ENCODE peak calls at places on chromosomes 7 and 10, in five cellular contexts. R is adrenal gland, E is K562, F is H54, Y is sigmoid colon. G is an unnamed sample.
A peak's percentile ranks its signal among the peaks of the same experiment; 100 is the strongest.

GRCh38 chr7:138125598-138126111 is 49.4 kb downstream of the AKR1D1 start:
- DNase-seq in R (no peak), E (no peak), F (peak; percentile 22), Y (no peak), G (no peak)

GRCh38 chr7:100477871-100478248 is 1.2 kb downstream of the TSC22D4 start:
- DNase-seq in R (no peak), E (no peak), F (no peak), Y (no peak), G (no peak)

GRCh38 chr7:158365332-158365731 is 222.3 kb downstream of the PTPRN2 start:
- DNase-seq in R (no peak), E (no peak), F (no peak), Y (peak; percentile 4), G (no peak)

GRCh38 chr10:110502072-110502845 is 4.6 kb downstream of the DUSP5 start:
- DNase-seq in R (no peak), E (no peak), F (no peak), Y (no peak), G (no peak)

GRCh38 chr7:149856-150636 is 42.3 kb upstream of the FAM20C start:
- DNase-seq in R (peak; percentile 49), E (no peak), F (no peak), Y (peak; percentile 83), G (peak; percentile 73)

GRCh38 chr10:6054884-6055283 is 7.3 kb downstream of the IL2RA start:
- DNase-seq in R (no peak), E (no peak), F (no peak), Y (peak; percentile 14), G (no peak)

GRCh38 chr10:95539560-95540284 is 21.4 kb downstream of the SORBS1 start:
- DNase-seq in R (no peak), E (no peak), F (no peak), Y (no peak), G (no peak)

GRCh38 chr10:131790021-131790420 is 110.8 kb upstream of the PPP2R2D start:
- DNase-seq in R (no peak), E (peak; percentile 33), F (peak; percentile 5), Y (peak; percentile 19), G (peak; percentile 28)

GRCh38 chr7:101308245-101309085 is 13.1 kb downstream of the IFT22 start:
- DNase-seq in R (peak; percentile 32), E (peak; percentile 77), F (no peak), Y (peak; percentile 74), G (peak; percentile 69)

GRCh38 chr7:1060315-1061080 is 16.2 kb downstream of the GPR146 start:
- DNase-seq in R (peak; percentile 76), E (no peak), F (no peak), Y (no peak), G (peak; percentile 28)

GRCh38 chr10:118590334-118590733 is 5.1 kb downstream of the PRLHR start:
- DNase-seq in R (peak; percentile 91), E (no peak), F (no peak), Y (no peak), G (peak; percentile 19)

GRCh38 chr10:124249812-124250432 is 156.5 kb upstream of the CHST15 start:
- DNase-seq in R (no peak), E (no peak), F (no peak), Y (no peak), G (peak; percentile 18)

GRCh38 chr10:72081210-72081609 is 7.1 kb downstream of the SPOCK2 start:
- DNase-seq in R (no peak), E (no peak), F (no peak), Y (peak; percentile 55), G (no peak)

GRCh38 chr7:68787586-68787985 is 810.7 kb upstream of the AUTS2 start:
- DNase-seq in R (no peak), E (no peak), F (no peak), Y (no peak), G (no peak)

GRCh38 chr10:33211123-33211878 is 123.2 kb downstream of the NRP1 start:
- DNase-seq in R (no peak), E (no peak), F (no peak), Y (peak; percentile 78), G (no peak)

GRCh38 chr7:129665013-129665401 is 53.5 kb downstream of the NRF1 start:
- DNase-seq in R (peak; percentile 74), E (no peak), F (peak; percentile 75), Y (no peak), G (no peak)

GRCh38 chr10:63208981-63209380 is 75.9 kb downstream of the NRBF2 start:
- DNase-seq in R (peak; percentile 24), E (no peak), F (no peak), Y (no peak), G (no peak)

GRCh38 chr10:37520488-37520887 is 336.9 kb downstream of the ZNF248 start:
- DNase-seq in R (no peak), E (no peak), F (no peak), Y (no peak), G (no peak)

GRCh38 chr7:28166982-28167715 is 13.4 kb downstream of the JAZF1 start:
- DNase-seq in R (no peak), E (no peak), F (no peak), Y (no peak), G (no peak)

GRCh38 chr10:31146496-31147219 is 115.0 kb upstream of the ZNF438 start:
- DNase-seq in R (peak; percentile 25), E (no peak), F (peak; percentile 27), Y (peak; percentile 78), G (no peak)

GRCh38 chr7:138023618-138024333 is 21.9 kb upstream of the CREB3L2 start:
- DNase-seq in R (no peak), E (no peak), F (no peak), Y (no peak), G (no peak)

GRCh38 chr10:72490951-72491350 is 134.9 kb downstream of the MICU1 start:
- DNase-seq in R (no peak), E (no peak), F (no peak), Y (no peak), G (no peak)

GRCh38 chr7:103955985-103956384 is 33.5 kb downstream of the RELN start:
- DNase-seq in R (no peak), E (no peak), F (no peak), Y (no peak), G (no peak)

GRCh38 chr7:45086348-45087065 is 2.3 kb downstream of the NACAD start:
- DNase-seq in R (no peak), E (no peak), F (no peak), Y (peak; percentile 54), G (no peak)

GRCh38 chr10:14653271-14654161 is 121.2 kb downstream of the FAM107B start:
- DNase-seq in R (peak; percentile 73), E (no peak), F (peak; percentile 45), Y (no peak), G (no peak)

GRCh38 chr10:43685744-43686143 is 37.1 kb upstream of the ZNF32 start:
- DNase-seq in R (no peak), E (no peak), F (no peak), Y (peak; percentile 61), G (no peak)

GRCh38 chr7:2863461-2864066 is 19.5 kb upstream of the GNA12 start:
- DNase-seq in R (peak; percentile 92), E (peak; percentile 72), F (peak; percentile 94), Y (peak; percentile 94), G (no peak)
- TF ChIP-seq POLR2A in R (peak; percentile 85), E (peak; percentile 62), F (peak; percentile 80), Y (peak; percentile 10), G (peak; percentile 41)

DNA sequence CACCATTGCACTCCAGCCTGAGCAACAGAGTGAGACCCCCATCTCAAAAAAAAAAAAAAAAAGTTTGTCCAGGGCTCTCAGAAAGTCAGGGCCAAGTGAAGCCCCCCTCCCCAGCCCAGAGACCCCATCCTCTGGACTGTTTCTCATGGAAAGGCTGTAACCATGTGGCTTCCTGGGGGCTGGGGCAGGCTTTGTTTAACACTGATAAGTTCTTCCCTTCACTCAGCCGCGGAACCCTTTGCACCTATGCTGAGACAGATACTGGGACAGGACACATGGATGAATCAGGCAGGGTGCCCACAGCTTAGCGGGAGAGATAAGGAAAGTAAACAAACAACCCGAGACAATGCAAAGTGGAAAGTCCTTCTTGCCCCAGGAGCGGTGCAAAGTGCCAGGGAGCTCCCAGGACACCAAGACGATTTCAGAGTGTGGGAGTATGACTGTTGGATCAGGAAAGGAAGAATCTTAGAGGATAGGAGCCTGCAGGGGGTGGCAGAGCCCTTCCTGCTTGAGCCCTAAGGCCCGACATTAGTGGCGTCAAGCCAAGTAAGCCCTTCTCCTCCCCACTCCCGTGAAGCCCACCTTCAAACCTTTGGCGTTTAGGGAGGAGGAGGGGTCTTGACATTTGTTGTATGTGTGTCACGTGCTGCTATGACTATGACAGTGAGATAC is 11.6 kb downstream of the MLXIPL start:
- DNase-seq in R (peak; percentile 86), E (peak; percentile 87), F (peak; percentile 59), Y (no peak), G (peak; percentile 36)
- TF ChIP-seq POLR2A in R (no peak), E (no peak), F (no peak), Y (no peak), G (no peak)

GRCh38 chr10:13586676-13587355 is at the start of gene PRPF18:
- DNase-seq in R (peak; percentile 93), E (peak; percentile 94), F (peak; percentile 85), Y (peak; percentile 95), G (peak; percentile 95)
- TF ChIP-seq POLR2A in R (peak; percentile 38), E (peak; percentile 82), F (peak; percentile 64), Y (no peak), G (peak; percentile 76)

GRCh38 chr7:140041626-140042385 is 20.9 kb downstream of the PARP12 start:
- DNase-seq in R (no peak), E (no peak), F (no peak), Y (no peak), G (no peak)

GRCh38 chr7:140039896-140040295 is 22.9 kb downstream of the PARP12 start:
- DNase-seq in R (no peak), E (no peak), F (no peak), Y (no peak), G (no peak)

GRCh38 chr7:140036224-140036651 is 26.5 kb downstream of the PARP12 start:
- DNase-seq in R (peak; percentile 53), E (no peak), F (no peak), Y (no peak), G (no peak)

GRCh38 chr7:140042386-140042670 is 20.4 kb downstream of the PARP12 start:
- DNase-seq in R (no peak), E (no peak), F (no peak), Y (no peak), G (no peak)

GRCh38 chr7:140039071-140039470 is 23.7 kb downstream of the PARP12 start:
- DNase-seq in R (no peak), E (no peak), F (no peak), Y (no peak), G (no peak)
- TF ChIP-seq POLR2A in R (no peak), E (no peak), F (no peak), Y (no peak), G (no peak)

GRCh38 chr7:87217983-87218653 is 1.4 kb downstream of the TMEM243 start:
- DNase-seq in R (no peak), E (no peak), F (no peak), Y (no peak), G (no peak)

GRCh38 chr7:87219545-87220025 is at the start of gene TMEM243:
- DNase-seq in R (peak; percentile 77), E (peak; percentile 70), F (peak; percentile 63), Y (peak; percentile 86), G (peak; percentile 32)

GRCh38 chr7:87215051-87215450 is 4.5 kb downstream of the TMEM243 start:
- DNase-seq in R (no peak), E (no peak), F (no peak), Y (no peak), G (no peak)

GRCh38 chr7:87218941-87219544 is 489 bp downstream of the TMEM243 start:
- DNase-seq in R (peak; percentile 65), E (peak; percentile 45), F (no peak), Y (peak; percentile 85), G (no peak)

GRCh38 chr7:87216701-87217508 is 2.6 kb downstream of the TMEM243 start:
- DNase-seq in R (no peak), E (no peak), F (no peak), Y (no peak), G (no peak)
- TF ChIP-seq POLR2A in R (no peak), E (no peak), F (no peak), Y (no peak), G (no peak)

G was measured in erythroblast.